ENCODE peak calls at places on chromosomes 1 and 21, in seven cellular contexts. One of them, this sample, is unnamed.
A peak's percentile ranks its signal among the peaks of the same experiment; 100 is the strongest.

GRCh38 chr21:41763398-41763931 is 3.4 kb downstream of the RIPK4 start:
- DNase-seq in NCI-H510A treated with DMSO at 0.1 percent for 48 hours: peak; percentile 44
- DNase-seq in C1 segment of cervical spinal cord: no peak
- DNase-seq in tibial nerve: no peak
- DNase-seq in uterus: no peak
- DNase-seq in cardiac muscle cell: peak; percentile 48
- DNase-seq in NCI-H1092 treated with DMSO at 0.1 percent for 48 hours: no peak
- DNase-seq in this sample: no peak

GRCh38 chr1:72690871-72691270 is 408.5 kb upstream of the NEGR1 start:
- DNase-seq in uterus: no peak
- DNase-seq in C1 segment of cervical spinal cord: no peak
- DNase-seq in tibial nerve: no peak
- DNase-seq in cardiac muscle cell: no peak
- DNase-seq in NCI-H1092 treated with DMSO at 0.1 percent for 48 hours: no peak
- DNase-seq in NCI-H510A treated with DMSO at 0.1 percent for 48 hours: no peak
- DNase-seq in this sample: no peak

GRCh38 chr1:145846191-145846590 is 761 bp downstream of the NUDT17 start:
- DNase-seq in C1 segment of cervical spinal cord: no peak
- DNase-seq in NCI-H510A treated with DMSO at 0.1 percent for 48 hours: no peak
- DNase-seq in tibial nerve: no peak
- DNase-seq in cardiac muscle cell: peak; percentile 61
- DNase-seq in uterus: no peak
- DNase-seq in NCI-H1092 treated with DMSO at 0.1 percent for 48 hours: peak; percentile 23
- DNase-seq in this sample: peak; percentile 50

GRCh38 chr1:23133587-23133986 is 35.1 kb downstream of the LUZP1 start:
- DNase-seq in NCI-H510A treated with DMSO at 0.1 percent for 48 hours: no peak
- DNase-seq in NCI-H1092 treated with DMSO at 0.1 percent for 48 hours: no peak
- DNase-seq in cardiac muscle cell: no peak
- DNase-seq in tibial nerve: no peak
- DNase-seq in C1 segment of cervical spinal cord: no peak
- DNase-seq in uterus: no peak
- DNase-seq in this sample: no peak

GRCh38 chr1:2525896-2526823 is at the start of gene PANK4:
- DNase-seq in cardiac muscle cell: peak; percentile 98
- DNase-seq in NCI-H510A treated with DMSO at 0.1 percent for 48 hours: peak; percentile 91
- DNase-seq in tibial nerve: peak; percentile 86
- DNase-seq in NCI-H1092 treated with DMSO at 0.1 percent for 48 hours: peak; percentile 81
- DNase-seq in C1 segment of cervical spinal cord: peak; percentile 91
- DNase-seq in uterus: peak; percentile 93
- DNase-seq in this sample: peak; percentile 89

GRCh38 chr1:194289569-194290266 is 1103.3 kb upstream of the B3GALT2 start:
- DNase-seq in tibial nerve: no peak
- DNase-seq in NCI-H1092 treated with DMSO at 0.1 percent for 48 hours: no peak
- DNase-seq in cardiac muscle cell: no peak
- DNase-seq in NCI-H510A treated with DMSO at 0.1 percent for 48 hours: no peak
- DNase-seq in uterus: no peak
- DNase-seq in C1 segment of cervical spinal cord: no peak
- DNase-seq in this sample: no peak

GRCh38 chr1:39900662-39901485 is 843 bp downstream of the MYCL start:
- DNase-seq in tibial nerve: no peak
- DNase-seq in NCI-H510A treated with DMSO at 0.1 percent for 48 hours: peak; percentile 100
- DNase-seq in uterus: no peak
- DNase-seq in cardiac muscle cell: peak; percentile 62
- DNase-seq in C1 segment of cervical spinal cord: peak; percentile 38
- DNase-seq in NCI-H1092 treated with DMSO at 0.1 percent for 48 hours: no peak
- DNase-seq in this sample: peak; percentile 29

GRCh38 chr1:70475023-70475422 is 64.0 kb downstream of the CTH start:
- DNase-seq in NCI-H510A treated with DMSO at 0.1 percent for 48 hours: no peak
- DNase-seq in tibial nerve: no peak
- DNase-seq in NCI-H1092 treated with DMSO at 0.1 percent for 48 hours: no peak
- DNase-seq in cardiac muscle cell: no peak
- DNase-seq in uterus: no peak
- DNase-seq in C1 segment of cervical spinal cord: no peak
- DNase-seq in this sample: no peak

GRCh38 chr1:115705085-115706008 is 63.2 kb downstream of the CASQ2 start:
- DNase-seq in C1 segment of cervical spinal cord: no peak
- DNase-seq in cardiac muscle cell: no peak
- DNase-seq in NCI-H1092 treated with DMSO at 0.1 percent for 48 hours: no peak
- DNase-seq in tibial nerve: no peak
- DNase-seq in uterus: no peak
- DNase-seq in NCI-H510A treated with DMSO at 0.1 percent for 48 hours: no peak
- DNase-seq in this sample: no peak

GRCh38 chr21:42746240-42746592 is 92.8 kb downstream of the PDE9A start:
- DNase-seq in C1 segment of cervical spinal cord: no peak
- DNase-seq in NCI-H510A treated with DMSO at 0.1 percent for 48 hours: no peak
- DNase-seq in cardiac muscle cell: no peak
- DNase-seq in tibial nerve: no peak
- DNase-seq in NCI-H1092 treated with DMSO at 0.1 percent for 48 hours: no peak
- DNase-seq in uterus: no peak
- DNase-seq in this sample: no peak

GRCh38 chr1:66413139-66413755 is 120.7 kb upstream of the SGIP1 start:
- DNase-seq in uterus: no peak
- DNase-seq in cardiac muscle cell: peak; percentile 6
- DNase-seq in C1 segment of cervical spinal cord: no peak
- DNase-seq in tibial nerve: no peak
- DNase-seq in NCI-H1092 treated with DMSO at 0.1 percent for 48 hours: no peak
- DNase-seq in NCI-H510A treated with DMSO at 0.1 percent for 48 hours: no peak
- DNase-seq in this sample: no peak

GRCh38 chr21:15293251-15293650 is 228.5 kb upstream of the NRIP1 start:
- DNase-seq in NCI-H510A treated with DMSO at 0.1 percent for 48 hours: no peak
- DNase-seq in uterus: no peak
- DNase-seq in NCI-H1092 treated with DMSO at 0.1 percent for 48 hours: no peak
- DNase-seq in tibial nerve: no peak
- DNase-seq in C1 segment of cervical spinal cord: no peak
- DNase-seq in cardiac muscle cell: peak; percentile 36
- DNase-seq in this sample: no peak

GRCh38 chr1:98034505-98034904 is 113.7 kb upstream of the DPYD start:
- DNase-seq in uterus: no peak
- DNase-seq in NCI-H1092 treated with DMSO at 0.1 percent for 48 hours: no peak
- DNase-seq in NCI-H510A treated with DMSO at 0.1 percent for 48 hours: no peak
- DNase-seq in C1 segment of cervical spinal cord: no peak
- DNase-seq in tibial nerve: no peak
- DNase-seq in cardiac muscle cell: no peak
- DNase-seq in this sample: no peak

GRCh38 chr21:43842742-43843141 is 22.3 kb upstream of the AGPAT3 start:
- DNase-seq in cardiac muscle cell: no peak
- DNase-seq in C1 segment of cervical spinal cord: no peak
- DNase-seq in NCI-H510A treated with DMSO at 0.1 percent for 48 hours: no peak
- DNase-seq in NCI-H1092 treated with DMSO at 0.1 percent for 48 hours: no peak
- DNase-seq in uterus: no peak
- DNase-seq in tibial nerve: no peak
- DNase-seq in this sample: no peak

GRCh38 chr21:26194326-26194725 is 23.8 kb upstream of the APP start:
- DNase-seq in C1 segment of cervical spinal cord: no peak
- DNase-seq in uterus: no peak
- DNase-seq in NCI-H1092 treated with DMSO at 0.1 percent for 48 hours: no peak
- DNase-seq in cardiac muscle cell: no peak
- DNase-seq in tibial nerve: no peak
- DNase-seq in NCI-H510A treated with DMSO at 0.1 percent for 48 hours: no peak
- DNase-seq in this sample: no peak

GRCh38 chr21:45887788-45888187 is 93.8 kb upstream of the COL6A1 start:
- DNase-seq in cardiac muscle cell: peak; percentile 73
- DNase-seq in NCI-H510A treated with DMSO at 0.1 percent for 48 hours: peak; percentile 30
- DNase-seq in uterus: no peak
- DNase-seq in tibial nerve: no peak
- DNase-seq in NCI-H1092 treated with DMSO at 0.1 percent for 48 hours: peak; percentile 97
- DNase-seq in C1 segment of cervical spinal cord: peak; percentile 38
- DNase-seq in this sample: no peak

GRCh38 chr21:33259995-33260394 is 6.2 kb upstream of the IL10RB start:
- DNase-seq in uterus: no peak
- DNase-seq in C1 segment of cervical spinal cord: no peak
- DNase-seq in tibial nerve: no peak
- DNase-seq in cardiac muscle cell: no peak
- DNase-seq in NCI-H510A treated with DMSO at 0.1 percent for 48 hours: no peak
- DNase-seq in NCI-H1092 treated with DMSO at 0.1 percent for 48 hours: no peak
- DNase-seq in this sample: no peak

GRCh38 chr21:40054403-40054802 is 187.2 kb downstream of the PCP4 start:
- DNase-seq in uterus: peak; percentile 67
- DNase-seq in cardiac muscle cell: no peak
- DNase-seq in C1 segment of cervical spinal cord: no peak
- DNase-seq in tibial nerve: no peak
- DNase-seq in NCI-H1092 treated with DMSO at 0.1 percent for 48 hours: peak; percentile 99
- DNase-seq in NCI-H510A treated with DMSO at 0.1 percent for 48 hours: peak; percentile 98
- DNase-seq in this sample: peak; percentile 97

This sample was measured in NCI-H146.